ENCODE peak calls at places on chromosomes 11 and 22, in six cellular contexts. Y is T-cell; Z is gastroesophageal sphincter; H is activated T-helper 17 cell treated with anti-CD3 and anti-CD28 coated beads, Interleukin-2, amount 50 U/mL, for 72 hours; L is activated CD4-positive, alpha-beta T cell treated with anti-CD3 and anti-CD28 coated beads for 36 hours; E is body of pancreas. C is an unnamed sample.

GRCh38 chr11:13009476-13009920 is 382 bp downstream of the RASSF10 start:
- ATAC-seq in Y (no peak), Z (no peak), H (no peak), L (no peak), E (no peak), C (peak; percentile 31)

GRCh38 chr11:37449146-37449545 is 851.1 kb upstream of the RAG2 start:
- ATAC-seq in Y (no peak), Z (peak; percentile 60), H (no peak), L (no peak), E (peak; percentile 27), C (peak; percentile 66)

GRCh38 chr11:78646564-78647185 is 72.0 kb upstream of the NARS2 start:
- ATAC-seq in Y (peak; percentile 50), Z (no peak), H (no peak), L (peak; percentile 37), E (peak; percentile 62), C (peak; percentile 75)

GRCh38 chr22:30250713-30251267 is 4.2 kb upstream of the LIF start:
- ATAC-seq in Y (no peak), Z (no peak), H (peak; percentile 80), L (peak; percentile 59), E (peak; percentile 67), C (peak; percentile 64)

GRCh38 chr11:102302241-102302640 is 15.0 kb upstream of the BIRC3 start:
- ATAC-seq in Y (no peak), Z (no peak), H (no peak), L (no peak), E (no peak), C (no peak)

GRCh38 chr11:80365315-80365714 is 924.5 kb upstream of the TENM4 start:
- ATAC-seq in Y (no peak), Z (no peak), H (no peak), L (no peak), E (no peak), C (no peak)

GRCh38 chr11:115132829-115133228 is 371.4 kb downstream of the CADM1 start:
- ATAC-seq in Y (no peak), Z (no peak), H (no peak), L (no peak), E (no peak), C (no peak)

GRCh38 chr22:10727393-10727792 is 4800.6 kb upstream of the OR11H1 start:
- ATAC-seq in Y (no peak), Z (peak; percentile 27), H (no peak), L (no peak), E (no peak), C (no peak)

GRCh38 chr11:105045897-105046296 is 762 bp upstream of the CARD16 start:
- ATAC-seq in Y (no peak), Z (peak; percentile 60), H (no peak), L (no peak), E (no peak), C (no peak)

GRCh38 chr11:46302866-46303265 is 25.4 kb downstream of the CREB3L1 start:
- ATAC-seq in Y (no peak), Z (no peak), H (no peak), L (no peak), E (no peak), C (no peak)

GRCh38 chr22:38240734-38241252 is 32.0 kb downstream of the TMEM184B start:
- ATAC-seq in Y (no peak), Z (peak; percentile 46), H (no peak), L (no peak), E (peak; percentile 37), C (peak; percentile 85)

GRCh38 chr22:20464096-20464614 is 26.5 kb upstream of the SCARF2 start:
- ATAC-seq in Y (peak; percentile 88), Z (no peak), H (peak; percentile 92), L (peak; percentile 88), E (no peak), C (no peak)

GRCh38 chr11:396948-397548 is 3.0 kb downstream of the PKP3 start:
- ATAC-seq in Y (peak; percentile 83), Z (peak; percentile 86), H (peak; percentile 64), L (peak; percentile 84), E (no peak), C (peak; percentile 90)

GRCh38 chr22:20012741-20013331 is 3.8 kb downstream of the ARVCF start:
- ATAC-seq in Y (no peak), Z (no peak), H (no peak), L (no peak), E (no peak), C (no peak)

GRCh38 chr22:32979606-32980005 is 78.6 kb downstream of the SYN3 start:
- ATAC-seq in Y (no peak), Z (peak; percentile 83), H (no peak), L (no peak), E (no peak), C (no peak)

GRCh38 chr22:29635734-29636357 is 32.4 kb downstream of the NF2 start:
- ATAC-seq in Y (no peak), Z (no peak), H (peak; percentile 39), L (no peak), E (no peak), C (peak; percentile 94)

GRCh38 chr22:36136475-36136874 is 24.1 kb downstream of the APOL3 start:
- ATAC-seq in Y (no peak), Z (peak; percentile 79), H (no peak), L (no peak), E (no peak), C (no peak)

GRCh38 chr11:69659591-69659990 is 15.6 kb downstream of the LTO1 start:
- ATAC-seq in Y (no peak), Z (no peak), H (no peak), L (no peak), E (no peak), C (no peak)

GRCh38 chr22:19329454-19329853 is 37.9 kb upstream of the CLTCL1 start:
- ATAC-seq in Y (no peak), Z (no peak), H (no peak), L (no peak), E (no peak), C (no peak)

GRCh38 chr11:102599642-102600261 is 25.4 kb downstream of the MMP20 start:
- ATAC-seq in Y (peak; percentile 83), Z (no peak), H (peak; percentile 98), L (peak; percentile 96), E (peak; percentile 67), C (peak; percentile 95)

GRCh38 chr22:49158741-49159564 is 668.7 kb downstream of the BRD1 start:
- ATAC-seq in Y (no peak), Z (no peak), H (no peak), L (no peak), E (no peak), C (no peak)

GRCh38 chr11:73177380-73178091 is 35.4 kb upstream of the FCHSD2 start:
- ATAC-seq in Y (peak; percentile 16), Z (peak; percentile 64), H (no peak), L (no peak), E (peak; percentile 47), C (peak; percentile 37)

GRCh38 chr11:207213-208176 is at the start of the genes BET1L and RIC8A:
- ATAC-seq in Y (peak; percentile 85), Z (peak; percentile 92), H (peak; percentile 85), L (peak; percentile 89), E (peak; percentile 91), C (peak; percentile 78)